ENCODE peak calls at places on chromosome 21, in ten cellular contexts. W is GM10248, S is KBM-7, A is KG1, N is pancreas, B is endothelial cell, J is caudate nucleus, C is NCI-H1105, R is A172, L is GM03348. M is an unnamed sample.

GRCh38 chr21:46323227-46323709 is 402 bp downstream of the C21orf58 start:
- DNase-seq in W (peak), S (no peak), A (no peak), N (no peak), B (peak), J (peak), C (no peak), R (no peak), L (peak), M (no peak)

GRCh38 chr21:26115899-26116298 is 54.7 kb downstream of the APP start:
- DNase-seq in W (no peak), S (no peak), A (no peak), N (no peak), B (no peak), J (peak), C (peak), R (peak), L (no peak), M (peak)

GRCh38 chr21:42191064-42191463 is 27.9 kb upstream of the ABCG1 start:
- DNase-seq in W (no peak), S (no peak), A (no peak), N (no peak), B (no peak), J (no peak), C (no peak), R (no peak), L (no peak), M (no peak)

GRCh38 chr21:33732038-33732437 is 89.7 kb downstream of the ITSN1 start:
- DNase-seq in W (no peak), S (no peak), A (no peak), N (no peak), B (no peak), J (no peak), C (no peak), R (no peak), L (no peak), M (no peak)

GRCh38 chr21:33901421-33902288 is 13.9 kb downstream of the ATP5PO start:
- DNase-seq in W (no peak), S (peak), A (no peak), N (no peak), B (peak), J (peak), C (peak), R (peak), L (peak), M (peak)

GRCh38 chr21:41167348-41168342 is at the start of gene BACE2:
- DNase-seq in W (peak), S (peak), A (no peak), N (peak), B (peak), J (no peak), C (peak), R (peak), L (peak), M (peak)

GRCh38 chr21:34980423-34981115 is 68.5 kb downstream of the RUNX1 start:
- DNase-seq in W (no peak), S (no peak), A (no peak), N (no peak), B (no peak), J (no peak), C (no peak), R (no peak), L (no peak), M (no peak)

GRCh38 chr21:25428537-25428936 is 178.7 kb downstream of the MRPL39 start:
- DNase-seq in W (no peak), S (no peak), A (no peak), N (no peak), B (no peak), J (no peak), C (no peak), R (no peak), L (no peak), M (peak)

GRCh38 chr21:39064325-39065012 is 118.8 kb downstream of the PSMG1 start:
- DNase-seq in W (no peak), S (no peak), A (no peak), N (no peak), B (no peak), J (no peak), C (no peak), R (no peak), L (no peak), M (no peak)

GRCh38 chr21:46357335-46357604 is 33.3 kb downstream of the PCNT start:
- DNase-seq in W (no peak), S (no peak), A (no peak), N (no peak), B (no peak), J (no peak), C (no peak), R (no peak), L (no peak), M (no peak)

GRCh38 chr21:31780944-31781343 is 49.0 kb upstream of the SCAF4 start:
- DNase-seq in W (no peak), S (no peak), A (no peak), N (no peak), B (no peak), J (peak), C (peak), R (no peak), L (no peak), M (no peak)

GRCh38 chr21:41369105-41369914 is 7.5 kb downstream of the MX2 start:
- DNase-seq in W (peak), S (peak), A (no peak), N (no peak), B (peak), J (no peak), C (no peak), R (no peak), L (no peak), M (no peak)

GRCh38 chr21:33042812-33043211 is 17.1 kb downstream of the OLIG2 start:
- DNase-seq in W (no peak), S (no peak), A (no peak), N (no peak), B (no peak), J (no peak), C (peak), R (peak), L (peak), M (peak)

GRCh38 chr21:42159560-42160110 is 59.3 kb upstream of the ABCG1 start:
- DNase-seq in W (no peak), S (no peak), A (no peak), N (no peak), B (no peak), J (no peak), C (no peak), R (no peak), L (no peak), M (no peak)

GRCh38 chr21:42563261-42564045 is 49.8 kb downstream of the SLC37A1 start:
- DNase-seq in W (no peak), S (no peak), A (no peak), N (no peak), B (no peak), J (peak), C (no peak), R (no peak), L (no peak), M (no peak)

GRCh38 chr21:23014021-23014420 is 2015.8 kb downstream of the NCAM2 start:
- DNase-seq in W (no peak), S (no peak), A (no peak), N (no peak), B (no peak), J (no peak), C (no peak), R (no peak), L (no peak), M (peak)

GRCh38 chr21:16082038-16082816 is 352.4 kb downstream of the USP25 start:
- DNase-seq in W (no peak), S (peak), A (peak), N (no peak), B (no peak), J (no peak), C (peak), R (peak), L (no peak), M (peak)

GRCh38 chr21:27532081-27532480 is 565.2 kb upstream of the ADAMTS5 start:
- DNase-seq in W (no peak), S (no peak), A (no peak), N (no peak), B (no peak), J (no peak), C (no peak), R (no peak), L (no peak), M (peak)

GRCh38 chr21:33229099-33229775 is 501 bp upstream of the IFNAR2 start:
- DNase-seq in W (no peak), S (no peak), A (no peak), N (no peak), B (no peak), J (no peak), C (no peak), R (no peak), L (no peak), M (no peak)

GRCh38 chr21:33155457-33155856 is 74.3 kb upstream of the IFNAR2 start:
- DNase-seq in W (no peak), S (no peak), A (no peak), N (no peak), B (no peak), J (no peak), C (no peak), R (no peak), L (no peak), M (no peak)

GRCh38 chr21:41254090-41254700 is 62.4 kb upstream of the FAM3B start:
- DNase-seq in W (no peak), S (no peak), A (no peak), N (no peak), B (no peak), J (no peak), C (no peak), R (no peak), L (no peak), M (peak)

GRCh38 chr21:36055551-36055950 is 4.8 kb downstream of the SETD4 start:
- DNase-seq in W (no peak), S (no peak), A (no peak), N (no peak), B (no peak), J (no peak), C (no peak), R (no peak), L (no peak), M (no peak)

GRCh38 chr21:34612557-34612956 is 2.4 kb downstream of the RCAN1 start:
- DNase-seq in W (no peak), S (peak), A (no peak), N (no peak), B (no peak), J (peak), C (no peak), R (no peak), L (no peak), M (no peak)

GRCh38 chr21:42809577-42810440 is 69.5 kb downstream of the WDR4 start:
- DNase-seq in W (no peak), S (no peak), A (no peak), N (no peak), B (no peak), J (no peak), C (no peak), R (no peak), L (no peak), M (no peak)

GRCh38 chr21:43187715-43188114 is 18.9 kb downstream of the CRYAA start:
- DNase-seq in W (no peak), S (no peak), A (no peak), N (no peak), B (no peak), J (no peak), C (no peak), R (no peak), L (no peak), M (no peak)

GRCh38 chr21:39633043-39633442 is 20.3 kb downstream of the B3GALT5 start:
- DNase-seq in W (no peak), S (no peak), A (no peak), N (no peak), B (no peak), J (no peak), C (no peak), R (peak), L (no peak), M (peak)

GRCh38 chr21:28445081-28445830 is 547.4 kb downstream of the LTN1 start:
- DNase-seq in W (no peak), S (no peak), A (no peak), N (no peak), B (no peak), J (no peak), C (no peak), R (no peak), L (peak), M (peak)

GRCh38 chr21:25457411-25457810 is 149.9 kb downstream of the MRPL39 start:
- DNase-seq in W (peak), S (peak), A (no peak), N (no peak), B (no peak), J (no peak), C (no peak), R (peak), L (peak), M (peak)

GRCh38 chr21:8989883-8990325 is 1531.5 kb upstream of the TPTE start:
- DNase-seq in W (no peak), S (no peak), A (no peak), N (no peak), B (peak), J (no peak), C (no peak), R (peak), L (no peak), M (no peak)

GRCh38 chr21:33642896-33643657 is 776 bp downstream of the ITSN1 start:
- DNase-seq in W (peak), S (peak), A (no peak), N (peak), B (no peak), J (no peak), C (peak), R (no peak), L (peak), M (no peak)

GRCh38 chr21:36576441-36576840 is 96.5 kb upstream of the CLDN14 start:
- DNase-seq in W (no peak), S (no peak), A (no peak), N (no peak), B (no peak), J (peak), C (no peak), R (no peak), L (no peak), M (no peak)

M was measured in HT1080.